ENCODE peak calls at places on chromosomes 11 and 22, in eight cellular contexts. J, R, T, P, H, Z, D and N are unnamed samples.

GRCh38 chr11:121250843-121251242 is 41.7 kb upstream of the SC5D start:
- DNase-seq in J (no peak), R (no peak), T (no peak), P (no peak), H (no peak), Z (no peak), D (no peak), N (no peak)

GRCh38 chr11:59221438-59221837 is 8.7 kb upstream of the MPEG1 start:
- DNase-seq in J (no peak), R (no peak), T (no peak), P (peak), H (no peak), Z (peak), D (no peak), N (no peak)

GRCh38 chr11:65593518-65594414 is 1.8 kb downstream of the KCNK7 start:
- DNase-seq in J (no peak), R (peak), T (peak), P (no peak), H (no peak), Z (no peak), D (no peak), N (peak)

GRCh38 chr11:69962152-69962551 is 116.0 kb upstream of the ANO1 start:
- DNase-seq in J (no peak), R (no peak), T (no peak), P (peak), H (no peak), Z (no peak), D (no peak), N (no peak)

GRCh38 chr11:65552413-65552951 is 5.7 kb downstream of the LTBP3 start:
- DNase-seq in J (no peak), R (no peak), T (no peak), P (no peak), H (no peak), Z (no peak), D (no peak), N (no peak)

GRCh38 chr11:67031791-67032561 is 9.0 kb downstream of the SYT12 start:
- DNase-seq in J (no peak), R (no peak), T (no peak), P (peak), H (no peak), Z (no peak), D (no peak), N (no peak)

GRCh38 chr11:74347381-74347780 is 35.9 kb upstream of the P4HA3 start:
- DNase-seq in J (no peak), R (no peak), T (no peak), P (no peak), H (no peak), Z (no peak), D (no peak), N (no peak)

GRCh38 chr11:44631831-44632230 is 66.4 kb downstream of the CD82 start:
- DNase-seq in J (no peak), R (no peak), T (peak), P (no peak), H (no peak), Z (no peak), D (no peak), N (no peak)

GRCh38 chr11:73653996-73654395 is 7.6 kb downstream of the PLEKHB1 start:
- DNase-seq in J (no peak), R (no peak), T (no peak), P (no peak), H (no peak), Z (no peak), D (no peak), N (no peak)

GRCh38 chr22:32631507-32632245 is 157.1 kb downstream of the FBXO7 start:
- DNase-seq in J (no peak), R (no peak), T (no peak), P (no peak), H (no peak), Z (no peak), D (no peak), N (no peak)

GRCh38 chr11:2277933-2278523 is 7.6 kb upstream of the ASCL2 start:
- DNase-seq in J (no peak), R (no peak), T (no peak), P (no peak), H (no peak), Z (no peak), D (no peak), N (no peak)

GRCh38 chr11:112367453-112367852 is 106.8 kb upstream of the PLET1 start:
- DNase-seq in J (no peak), R (no peak), T (no peak), P (no peak), H (no peak), Z (no peak), D (no peak), N (no peak)

GRCh38 chr22:44391481-44392445 is 79.0 kb upstream of the SHISAL1 start:
- DNase-seq in J (no peak), R (no peak), T (no peak), P (no peak), H (peak), Z (no peak), D (no peak), N (peak)

GRCh38 chr22:37193629-37194191 is 5.7 kb upstream of the C1QTNF6 start:
- DNase-seq in J (no peak), R (no peak), T (no peak), P (peak), H (no peak), Z (no peak), D (no peak), N (no peak)

GRCh38 chr22:42907404-42908081 is 50.5 kb upstream of the ARFGAP3 start:
- DNase-seq in J (no peak), R (no peak), T (no peak), P (no peak), H (no peak), Z (no peak), D (no peak), N (peak)

GRCh38 chr11:110196241-110196754 is 100.1 kb downstream of the RDX start:
- DNase-seq in J (peak), R (no peak), T (no peak), P (peak), H (no peak), Z (no peak), D (no peak), N (no peak)

GRCh38 chr11:110130642-110131238 is 37.5 kb downstream of the ZC3H12C start:
- DNase-seq in J (no peak), R (no peak), T (peak), P (no peak), H (no peak), Z (no peak), D (no peak), N (no peak)

GRCh38 chr11:8671242-8671641 is 11.2 kb downstream of the TRIM66 start:
- DNase-seq in J (peak), R (peak), T (no peak), P (peak), H (no peak), Z (peak), D (peak), N (no peak)

GRCh38 chr22:46479046-46479445 is 58.4 kb downstream of the CELSR1 start:
- DNase-seq in J (no peak), R (no peak), T (no peak), P (no peak), H (no peak), Z (no peak), D (no peak), N (no peak)

GRCh38 chr11:61961570-61962212 is 5.7 kb downstream of the FTH1 start:
- DNase-seq in J (no peak), R (no peak), T (no peak), P (peak), H (no peak), Z (peak), D (peak), N (no peak)

GRCh38 chr11:114738954-114739353 is 60.6 kb downstream of the NXPE2 start:
- DNase-seq in J (peak), R (peak), T (peak), P (peak), H (no peak), Z (no peak), D (no peak), N (peak)

GRCh38 chr11:30730011-30730410 is 143.9 kb upstream of the MPPED2 start:
- DNase-seq in J (no peak), R (no peak), T (no peak), P (no peak), H (no peak), Z (no peak), D (no peak), N (no peak)

GRCh38 chr22:47395481-47395880 is 633.0 kb downstream of the TBC1D22A start:
- DNase-seq in J (no peak), R (no peak), T (no peak), P (peak), H (no peak), Z (no peak), D (peak), N (no peak)

GRCh38 chr22:25898707-25899365 is 156.8 kb downstream of the MYO18B start:
- DNase-seq in J (no peak), R (peak), T (peak), P (peak), H (no peak), Z (no peak), D (no peak), N (no peak)